ENCODE peak calls at places on chromosome 18, in four cellular contexts. G is stomach, W is sigmoid colon, P is A549. I is an unnamed sample.

GRCh38 chr18:48133675-48134251 is 203.3 kb upstream of the SMAD2 start:
- DNase-seq in G (peak), W (no peak), P (no peak), I (peak)

GRCh38 chr18:21315741-21316187 is 73.7 kb downstream of the GREB1L start:
- DNase-seq in G (no peak), W (no peak), P (peak), I (peak)

GRCh38 chr18:49249523-49249922 is 210.9 kb downstream of the DYM start:
- DNase-seq in G (no peak), W (no peak), P (peak), I (no peak)

GRCh38 chr18:13231151-13231550 is 12.6 kb downstream of the LDLRAD4 start:
- DNase-seq in G (no peak), W (no peak), P (no peak), I (peak)

GRCh38 chr18:26051845-26052244 is 38.6 kb downstream of the SS18 start:
- DNase-seq in G (no peak), W (no peak), P (no peak), I (no peak)

GRCh38 chr18:59779979-59780378 is 82.8 kb upstream of the CCBE1 start:
- DNase-seq in G (no peak), W (no peak), P (no peak), I (no peak)

GRCh38 chr18:1304392-1304992 is 399.8 kb downstream of the ADCYAP1 start:
- DNase-seq in G (no peak), W (no peak), P (no peak), I (no peak)

GRCh38 chr18:27793013-27793412 is 383.9 kb downstream of the CDH2 start:
- DNase-seq in G (no peak), W (no peak), P (no peak), I (no peak)

GRCh38 chr18:12659904-12660605 is 2.1 kb upstream of the SPIRE1 start:
- DNase-seq in G (peak), W (no peak), P (peak), I (no peak)

GRCh38 chr18:63161728-63162195 is 157.8 kb downstream of the BCL2 start:
- DNase-seq in G (peak), W (peak), P (peak), I (peak)

GRCh38 chr18:76371301-76371700 is 123.7 kb downstream of the ZNF516 start:
- DNase-seq in G (peak), W (peak), P (no peak), I (no peak)

GRCh38 chr18:14747513-14748474 is at the start of gene ANKRD30B:
- DNase-seq in G (no peak), W (no peak), P (no peak), I (no peak)

GRCh38 chr18:42351455-42351854 is 396.4 kb downstream of the PIK3C3 start:
- DNase-seq in G (no peak), W (no peak), P (no peak), I (no peak)

GRCh38 chr18:62716679-62717058 is 1.3 kb downstream of the PHLPP1 start:
- DNase-seq in G (peak), W (peak), P (peak), I (peak)

GRCh38 chr18:66949419-66949818 is 345.5 kb upstream of the CDH19 start:
- DNase-seq in G (no peak), W (no peak), P (no peak), I (peak)

GRCh38 chr18:28834889-28835288 is 658.0 kb upstream of the CDH2 start:
- DNase-seq in G (no peak), W (no peak), P (peak), I (no peak)

GRCh38 chr18:54388203-54389142 is 30.8 kb downstream of the C18orf54 start:
- DNase-seq in G (no peak), W (no peak), P (peak), I (peak)

GRCh38 chr18:77899972-77900754 is 650.5 kb downstream of the GALR1 start:
- DNase-seq in G (peak), W (no peak), P (peak), I (peak)

GRCh38 chr18:13283746-13284145 is 65.2 kb downstream of the LDLRAD4 start:
- DNase-seq in G (no peak), W (no peak), P (no peak), I (no peak)

GRCh38 chr18:75123113-75123512 is 85.8 kb downstream of the PTGR3 start:
- DNase-seq in G (no peak), W (no peak), P (no peak), I (no peak)

GRCh38 chr18:78448106-78448505 is 531.5 kb upstream of the SALL3 start:
- DNase-seq in G (no peak), W (no peak), P (no peak), I (no peak)

GRCh38 chr18:34809697-34810096 is 99.6 kb downstream of the DTNA start:
- DNase-seq in G (no peak), W (peak), P (peak), I (no peak)

GRCh38 chr18:68177807-68178702 is 536.9 kb downstream of the TMX3 start:
- DNase-seq in G (peak), W (no peak), P (no peak), I (no peak)

GRCh38 chr18:61031626-61032025 is 301.6 kb upstream of the CDH20 start:
- DNase-seq in G (no peak), W (no peak), P (no peak), I (no peak)
- H3K27ac ChIP-seq in G (no peak), W (no peak), P (no peak), I (no peak)

DNA sequence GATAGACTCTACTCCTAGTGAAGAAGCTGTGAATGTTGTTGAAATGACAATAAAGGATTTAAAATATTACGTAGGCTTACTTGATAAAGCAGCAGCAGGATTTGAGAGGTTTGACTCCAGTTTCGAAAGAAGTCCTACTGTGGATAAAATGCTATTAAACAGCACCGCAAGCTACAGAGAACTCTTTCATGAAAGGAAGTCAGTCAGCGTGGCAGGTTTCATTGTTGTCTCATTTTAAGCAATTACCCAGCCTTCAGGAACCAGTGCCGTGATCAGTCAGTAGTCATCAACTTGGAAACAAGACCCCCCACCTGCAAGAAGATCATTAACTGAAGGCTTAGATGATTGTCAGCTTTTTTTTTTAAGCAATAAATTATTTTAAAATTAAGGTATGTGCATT is 14.0 kb downstream of the USP14 start:
- DNase-seq in G (no peak), W (no peak), P (no peak), I (no peak)
- TF ChIP-seq EP300 in G (no peak), W (no peak), P (no peak), I (no peak)

GRCh38 chr18:3104190-3105054 is 91.5 kb upstream of the LPIN2 start:
- DNase-seq in G (no peak), W (no peak), P (no peak), I (no peak)
- H3K27ac ChIP-seq in G (peak), W (no peak), P (no peak), I (no peak)

GRCh38 chr18:22913861-22914260 is 19.3 kb upstream of the RBBP8 start:
- DNase-seq in G (peak), W (no peak), P (no peak), I (peak)
- TF ChIP-seq EP300 in G (no peak), W (no peak), P (no peak), I (peak)

DNA sequence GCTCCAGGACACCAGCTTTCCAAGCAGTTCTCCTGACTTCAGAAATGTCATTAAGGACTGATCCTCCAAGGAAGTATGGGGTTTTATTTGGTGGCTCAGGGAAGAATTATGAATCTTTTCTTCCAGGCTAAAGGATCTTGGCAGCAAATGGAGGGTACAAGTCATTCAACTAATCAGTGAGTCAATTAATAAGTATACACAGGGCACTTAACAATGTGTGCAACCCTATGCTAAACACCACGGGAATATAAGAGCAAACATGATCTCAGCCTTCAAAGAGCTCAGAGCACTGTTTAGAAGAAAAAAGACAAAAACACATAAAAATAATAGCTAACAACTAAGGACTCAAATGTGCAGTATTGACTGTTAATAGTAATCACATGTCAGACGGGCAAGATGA is 234.5 kb downstream of the SETBP1 start:
- DNase-seq in G (no peak), W (no peak), P (no peak), I (no peak)
- H3K27ac ChIP-seq in G (peak), W (peak), P (no peak), I (no peak)

GRCh38 chr18:58005885-58006523 is 38.0 kb upstream of the NEDD4L start:
- DNase-seq in G (no peak), W (no peak), P (no peak), I (no peak)
- TF ChIP-seq EP300 in G (no peak), W (no peak), P (no peak), I (no peak)